ENCODE peak calls at places on chromosomes 6 and 20, in nine cellular contexts. Q, X, U, N, A, J, T, Z and V are unnamed samples.

GRCh38 chr20:43448748-43449535 is 8.8 kb upstream of the SRSF6 start:
- DNase-seq in N (peak), Z (peak), A (peak), J (no peak), T (peak), U (no peak), X (peak), Q (peak), V (peak)

GRCh38 chr20:39789411-39789810 is 827.3 kb downstream of the DHX35 start:
- DNase-seq in A (no peak), J (no peak), T (no peak), N (no peak), Z (no peak), U (no peak), X (no peak), Q (no peak), V (no peak)

GRCh38 chr6:104633125-104633524 is 226.6 kb downstream of the HACE1 start:
- DNase-seq in T (no peak), X (peak), U (no peak), A (peak), N (peak), Z (no peak), J (no peak), Q (no peak), V (no peak)

GRCh38 chr6:148044261-148044731 is 298.3 kb upstream of the SASH1 start:
- DNase-seq in Q (no peak), J (no peak), Z (no peak), N (no peak), U (peak), T (no peak), A (no peak), X (no peak), V (no peak)

GRCh38 chr6:112004397-112005341 is 49.2 kb upstream of the CCN6 start:
- DNase-seq in J (no peak), T (no peak), Q (no peak), N (no peak), Z (no peak), A (no peak), X (no peak), U (no peak), V (no peak)

GRCh38 chr6:166763606-166764472 is 136.8 kb upstream of the RPS6KA2 start:
- DNase-seq in T (no peak), Z (no peak), J (no peak), Q (no peak), A (no peak), N (no peak), U (no peak), X (no peak), V (no peak)

GRCh38 chr6:154605207-154605877 is 94.9 kb upstream of the CNKSR3 start:
- DNase-seq in J (no peak), T (no peak), Q (no peak), U (no peak), N (no peak), Z (peak), A (peak), X (no peak), V (no peak)

GRCh38 chr6:3294921-3295871 is 36.4 kb downstream of the PSMG4 start:
- DNase-seq in X (no peak), J (peak), T (no peak), Z (no peak), N (no peak), U (no peak), A (peak), Q (no peak), V (no peak)

GRCh38 chr6:4973972-4974885 is 29.6 kb downstream of the RPP40 start:
- DNase-seq in N (no peak), A (no peak), Q (peak), T (no peak), U (peak), X (peak), J (peak), Z (no peak), V (peak)

GRCh38 chr20:49824206-49824605 is 11.6 kb downstream of the SLC9A8 start:
- DNase-seq in N (no peak), J (no peak), A (no peak), T (no peak), U (no peak), Q (no peak), Z (no peak), X (no peak), V (no peak)

GRCh38 chr20:36808317-36809257 is 35.0 kb upstream of the DSN1 start:
- DNase-seq in A (peak), U (peak), J (peak), Z (peak), N (peak), X (peak), Q (peak), T (peak), V (peak)

GRCh38 chr6:128097019-128097418 is 196.2 kb upstream of the THEMIS start:
- DNase-seq in Q (no peak), A (no peak), T (no peak), Z (no peak), N (no peak), J (no peak), X (no peak), U (no peak), V (no peak)

GRCh38 chr6:68691120-68691519 is 56.0 kb downstream of the ADGRB3 start:
- DNase-seq in A (no peak), U (no peak), Q (no peak), N (no peak), X (no peak), Z (no peak), T (no peak), J (no peak), V (no peak)

GRCh38 chr6:87914637-87915395 is 132.8 kb upstream of the SPACA1 start:
- DNase-seq in Z (no peak), U (no peak), A (no peak), T (no peak), Q (no peak), X (peak), J (no peak), N (no peak), V (no peak)

GRCh38 chr6:105459884-105460283 is 57.0 kb upstream of the PREP start:
- DNase-seq in Z (no peak), J (peak), X (peak), A (peak), N (peak), Q (no peak), T (no peak), U (no peak), V (no peak)

GRCh38 chr6:25769983-25770382 is 15.4 kb downstream of the SLC17A4 start:
- DNase-seq in X (peak), Z (no peak), T (no peak), N (no peak), U (no peak), A (no peak), Q (no peak), J (peak), V (no peak)

GRCh38 chr6:127971945-127972391 is 71.1 kb upstream of the THEMIS start:
- DNase-seq in A (peak), N (peak), U (peak), Q (peak), X (peak), Z (peak), J (no peak), T (peak), V (no peak)

GRCh38 chr6:108622601-108623335 is 62.1 kb downstream of the FOXO3 start:
- DNase-seq in U (peak), Q (peak), J (peak), A (peak), X (peak), N (no peak), T (no peak), Z (no peak), V (no peak)

GRCh38 chr6:766625-767024 is 73.7 kb upstream of the EXOC2 start:
- DNase-seq in A (no peak), N (no peak), X (no peak), Q (no peak), Z (no peak), T (no peak), J (no peak), U (no peak), V (no peak)

GRCh38 chr6:22349528-22349927 is 52.7 kb upstream of the PRL start:
- DNase-seq in U (no peak), N (no peak), Z (no peak), A (no peak), X (no peak), J (no peak), T (no peak), Q (no peak), V (no peak)

GRCh38 chr20:12057778-12058177 is 140.1 kb downstream of the BTBD3 start:
- DNase-seq in U (no peak), X (no peak), Q (no peak), T (no peak), A (no peak), N (no peak), Z (no peak), J (no peak), V (no peak)

GRCh38 chr6:12138377-12138776 is 126.3 kb downstream of the HIVEP1 start:
- DNase-seq in T (peak), U (no peak), J (no peak), X (no peak), Z (peak), Q (no peak), N (no peak), A (no peak), V (no peak)

GRCh38 chr6:162377735-162378134 is 349.8 kb downstream of the PRKN start:
- DNase-seq in Q (no peak), X (no peak), A (no peak), J (no peak), N (no peak), Z (no peak), T (no peak), U (no peak), V (no peak)

GRCh38 chr6:48429610-48430009 is 318.6 kb upstream of the PTCHD4 start:
- DNase-seq in A (no peak), Q (no peak), X (no peak), N (peak), Z (no peak), J (no peak), U (no peak), T (no peak), V (no peak)

GRCh38 chr6:132300323-132300949 is 100.8 kb downstream of the MOXD1 start:
- DNase-seq in T (no peak), J (no peak), X (peak), U (peak), N (peak), Z (no peak), A (peak), Q (peak), V (no peak)

GRCh38 chr20:63765082-63765873 is 25.7 kb downstream of the SLC2A4RG start:
- DNase-seq in Q (no peak), Z (no peak), T (no peak), J (peak), N (no peak), U (no peak), A (no peak), X (no peak), V (no peak)

GRCh38 chr6:30112402-30113376 is at the start of gene TRIM31:
- DNase-seq in N (no peak), A (no peak), X (no peak), T (no peak), J (no peak), Z (no peak), Q (no peak), U (no peak), V (no peak)

GRCh38 chr20:56710577-56711465 is 81.7 kb downstream of the TFAP2C start:
- DNase-seq in Z (no peak), A (no peak), N (no peak), X (no peak), U (no peak), T (no peak), Q (no peak), J (no peak), V (no peak)

GRCh38 chr20:56630506-56631317 is 1.6 kb downstream of the TFAP2C start:
- DNase-seq in Q (peak), N (no peak), T (no peak), Z (no peak), X (no peak), J (peak), A (no peak), U (no peak), V (peak)

GRCh38 chr6:14638932-14639875 is 521.6 kb downstream of the CD83 start:
- DNase-seq in U (no peak), A (no peak), J (peak), Z (no peak), Q (no peak), N (no peak), T (no peak), X (peak), V (no peak)

GRCh38 chr6:5335020-5335419 is 73.7 kb downstream of the FARS2 start:
- DNase-seq in A (peak), J (no peak), X (no peak), Z (no peak), N (peak), T (no peak), Q (no peak), U (no peak), V (no peak)

GRCh38 chr20:38109657-38110524 is 55.2 kb downstream of the TGM2 start:
- DNase-seq in X (peak), N (peak), U (no peak), A (peak), Z (no peak), Q (peak), T (no peak), J (peak), V (no peak)

GRCh38 chr6:33965766-33966165 is 162.0 kb upstream of the MLN start:
- DNase-seq in A (no peak), U (no peak), J (no peak), Q (no peak), X (no peak), Z (no peak), N (no peak), T (no peak), V (no peak)

GRCh38 chr20:49247792-49248191 is 28.6 kb downstream of the DDX27 start:
- DNase-seq in A (peak), N (peak), Z (no peak), J (no peak), T (no peak), Q (no peak), U (no peak), X (peak), V (no peak)

GRCh38 chr6:34985236-34985635 is 96.2 kb downstream of the ANKS1A start:
- DNase-seq in N (no peak), T (no peak), A (no peak), X (no peak), Q (no peak), Z (no peak), J (no peak), U (no peak), V (no peak)

GRCh38 chr6:16626650-16627049 is 134.6 kb downstream of the ATXN1 start:
- DNase-seq in J (no peak), A (no peak), Z (no peak), T (no peak), X (no peak), Q (no peak), N (no peak), U (no peak), V (no peak)

GRCh38 chr6:53458097-53458866 is 86.6 kb downstream of the GCLC start:
- DNase-seq in Z (no peak), N (no peak), U (no peak), J (no peak), A (no peak), T (no peak), Q (no peak), X (no peak), V (no peak)